ENCODE peak calls at places on chromosomes 16 and 17, in seven cellular contexts. One of them, this sample, is unnamed.

GRCh38 chr17:80465316-80465974 is 11.0 kb downstream of the NPTX1 start:
- DNase-seq in testis: no peak
- DNase-seq in AG04450: no peak
- DNase-seq in globus pallidus: no peak
- DNase-seq in kidney glomerular epithelial cell: no peak
- DNase-seq in fibroblast of mammary gland: no peak
- DNase-seq in AG09309: no peak
- DNase-seq in this sample: no peak

GRCh38 chr17:66540131-66540781 is 237.8 kb downstream of the PRKCA start:
- DNase-seq in kidney glomerular epithelial cell: peak; percentile 50
- DNase-seq in AG09309: no peak
- DNase-seq in globus pallidus: peak; percentile 99
- DNase-seq in fibroblast of mammary gland: peak; percentile 95
- DNase-seq in AG04450: peak; percentile 62
- DNase-seq in testis: peak; percentile 45
- DNase-seq in this sample: no peak

GRCh38 chr17:43599835-43600234 is 53.7 kb upstream of the ETV4 start:
- DNase-seq in globus pallidus: no peak
- DNase-seq in kidney glomerular epithelial cell: peak; percentile 40
- DNase-seq in fibroblast of mammary gland: peak; percentile 91
- DNase-seq in testis: no peak
- DNase-seq in AG04450: peak; percentile 54
- DNase-seq in AG09309: peak; percentile 70
- DNase-seq in this sample: no peak

GRCh38 chr16:74999208-74999682 is 421 bp downstream of the ZNRF1 start:
- DNase-seq in globus pallidus: peak; percentile 40
- DNase-seq in fibroblast of mammary gland: no peak
- DNase-seq in AG04450: no peak
- DNase-seq in kidney glomerular epithelial cell: no peak
- DNase-seq in testis: peak; percentile 26
- DNase-seq in AG09309: no peak
- DNase-seq in this sample: peak; percentile 10

GRCh38 chr16:54283735-54284318 is 2.8 kb downstream of the IRX3 start:
- DNase-seq in testis: no peak
- DNase-seq in AG09309: no peak
- DNase-seq in fibroblast of mammary gland: no peak
- DNase-seq in AG04450: no peak
- DNase-seq in kidney glomerular epithelial cell: no peak
- DNase-seq in globus pallidus: no peak
- DNase-seq in this sample: no peak

GRCh38 chr16:55711959-55712876 is 56.4 kb downstream of the SLC6A2 start:
- DNase-seq in AG09309: peak; percentile 3
- DNase-seq in globus pallidus: peak; percentile 41
- DNase-seq in AG04450: peak; percentile 7
- DNase-seq in fibroblast of mammary gland: peak; percentile 55
- DNase-seq in testis: peak; percentile 85
- DNase-seq in kidney glomerular epithelial cell: peak; percentile 65
- DNase-seq in this sample: peak; percentile 59

GRCh38 chr17:45574376-45574775 is 83.9 kb upstream of the PLEKHM1 start:
- DNase-seq in fibroblast of mammary gland: peak; percentile 61
- DNase-seq in AG04450: peak; percentile 56
- DNase-seq in globus pallidus: no peak
- DNase-seq in kidney glomerular epithelial cell: no peak
- DNase-seq in testis: no peak
- DNase-seq in AG09309: peak; percentile 49
- DNase-seq in this sample: no peak

GRCh38 chr16:82563401-82563800 is 63.4 kb upstream of the CDH13 start:
- DNase-seq in AG09309: no peak
- DNase-seq in AG04450: no peak
- DNase-seq in kidney glomerular epithelial cell: no peak
- DNase-seq in fibroblast of mammary gland: no peak
- DNase-seq in testis: no peak
- DNase-seq in globus pallidus: no peak
- DNase-seq in this sample: no peak

GRCh38 chr17:76912585-76912984 is 44.4 kb downstream of the MGAT5B start:
- DNase-seq in kidney glomerular epithelial cell: no peak
- DNase-seq in testis: no peak
- DNase-seq in AG09309: no peak
- DNase-seq in AG04450: no peak
- DNase-seq in fibroblast of mammary gland: no peak
- DNase-seq in globus pallidus: no peak
- DNase-seq in this sample: no peak

GRCh38 chr17:2337152-2337810 is at the start of gene SGSM2:
- DNase-seq in fibroblast of mammary gland: peak; percentile 15
- DNase-seq in AG09309: no peak
- DNase-seq in testis: peak; percentile 55
- DNase-seq in globus pallidus: peak; percentile 49
- DNase-seq in AG04450: no peak
- DNase-seq in kidney glomerular epithelial cell: no peak
- DNase-seq in this sample: peak; percentile 55

GRCh38 chr16:75260856-75261589 is 9.6 kb upstream of the BCAR1 start:
- DNase-seq in testis: no peak
- DNase-seq in globus pallidus: no peak
- DNase-seq in kidney glomerular epithelial cell: no peak
- DNase-seq in fibroblast of mammary gland: no peak
- DNase-seq in AG09309: no peak
- DNase-seq in AG04450: no peak
- DNase-seq in this sample: no peak

GRCh38 chr16:739560-740458 is 988 bp downstream of the CIAO3 start:
- DNase-seq in AG04450: no peak
- DNase-seq in testis: no peak
- DNase-seq in kidney glomerular epithelial cell: no peak
- DNase-seq in AG09309: no peak
- DNase-seq in globus pallidus: no peak
- DNase-seq in fibroblast of mammary gland: no peak
- DNase-seq in this sample: no peak

GRCh38 chr17:40605301-40605700 is 40.0 kb upstream of the CCR7 start:
- DNase-seq in globus pallidus: no peak
- DNase-seq in AG09309: no peak
- DNase-seq in fibroblast of mammary gland: no peak
- DNase-seq in kidney glomerular epithelial cell: no peak
- DNase-seq in testis: no peak
- DNase-seq in AG04450: no peak
- DNase-seq in this sample: no peak

GRCh38 chr17:74873874-74874614 is 1.2 kb upstream of the FDXR start:
- DNase-seq in AG09309: no peak
- DNase-seq in fibroblast of mammary gland: no peak
- DNase-seq in kidney glomerular epithelial cell: peak; percentile 5
- DNase-seq in testis: no peak
- DNase-seq in AG04450: no peak
- DNase-seq in globus pallidus: no peak
- DNase-seq in this sample: no peak

GRCh38 chr16:88384222-88385111 is 1.7 kb downstream of the ZNF469 start:
- DNase-seq in AG09309: no peak
- DNase-seq in globus pallidus: no peak
- DNase-seq in fibroblast of mammary gland: no peak
- DNase-seq in testis: no peak
- DNase-seq in AG04450: no peak
- DNase-seq in kidney glomerular epithelial cell: no peak
- DNase-seq in this sample: no peak

GRCh38 chr16:84294196-84295142 is at the start of gene WFDC1:
- DNase-seq in testis: no peak
- DNase-seq in globus pallidus: peak; percentile 29
- DNase-seq in AG04450: no peak
- DNase-seq in AG09309: no peak
- DNase-seq in fibroblast of mammary gland: no peak
- DNase-seq in kidney glomerular epithelial cell: no peak
- DNase-seq in this sample: no peak

GRCh38 chr16:48535831-48536599 is 74.0 kb downstream of the N4BP1 start:
- DNase-seq in AG04450: no peak
- DNase-seq in globus pallidus: no peak
- DNase-seq in AG09309: no peak
- DNase-seq in testis: peak; percentile 56
- DNase-seq in kidney glomerular epithelial cell: no peak
- DNase-seq in fibroblast of mammary gland: peak; percentile 59
- DNase-seq in this sample: peak; percentile 82

GRCh38 chr16:65413861-65414260 is 292.0 kb upstream of the CDH11 start:
- DNase-seq in fibroblast of mammary gland: peak; percentile 16
- DNase-seq in AG09309: no peak
- DNase-seq in globus pallidus: no peak
- DNase-seq in kidney glomerular epithelial cell: no peak
- DNase-seq in AG04450: no peak
- DNase-seq in testis: no peak
- DNase-seq in this sample: no peak

GRCh38 chr17:50218771-50219315 is 17.4 kb upstream of the COL1A1 start:
- DNase-seq in AG04450: peak; percentile 89
- DNase-seq in AG09309: peak; percentile 92
- DNase-seq in fibroblast of mammary gland: peak; percentile 96
- DNase-seq in kidney glomerular epithelial cell: peak; percentile 90
- DNase-seq in globus pallidus: no peak
- DNase-seq in testis: no peak
- DNase-seq in this sample: no peak

GRCh38 chr17:8436169-8436932 is 667 bp downstream of the NDEL1 start:
- DNase-seq in globus pallidus: no peak
- DNase-seq in AG09309: peak; percentile 35
- DNase-seq in fibroblast of mammary gland: peak; percentile 61
- DNase-seq in kidney glomerular epithelial cell: peak; percentile 35
- DNase-seq in testis: peak; percentile 67
- DNase-seq in AG04450: no peak
- DNase-seq in this sample: peak; percentile 41

GRCh38 chr16:27430923-27431484 is 29.0 kb downstream of the IL21R start:
- DNase-seq in fibroblast of mammary gland: peak; percentile 47
- DNase-seq in globus pallidus: no peak
- DNase-seq in testis: no peak
- DNase-seq in kidney glomerular epithelial cell: no peak
- DNase-seq in AG09309: no peak
- DNase-seq in AG04450: no peak
- DNase-seq in this sample: no peak

GRCh38 chr17:4329838-4330237 is 36.6 kb downstream of the UBE2G1 start:
- DNase-seq in testis: no peak
- DNase-seq in fibroblast of mammary gland: peak; percentile 99
- DNase-seq in AG04450: peak; percentile 83
- DNase-seq in AG09309: peak; percentile 86
- DNase-seq in globus pallidus: no peak
- DNase-seq in kidney glomerular epithelial cell: peak; percentile 57
- DNase-seq in this sample: no peak

GRCh38 chr16:27314161-27314723 is 468 bp downstream of the IL4R start:
- DNase-seq in AG04450: peak; percentile 84
- DNase-seq in AG09309: peak; percentile 81
- DNase-seq in globus pallidus: no peak
- DNase-seq in testis: peak; percentile 78
- DNase-seq in kidney glomerular epithelial cell: peak; percentile 81
- DNase-seq in fibroblast of mammary gland: peak; percentile 98
- DNase-seq in this sample: no peak

GRCh38 chr16:62298567-62298966 is 262.3 kb upstream of the CDH8 start:
- DNase-seq in AG04450: no peak
- DNase-seq in kidney glomerular epithelial cell: no peak
- DNase-seq in fibroblast of mammary gland: no peak
- DNase-seq in testis: no peak
- DNase-seq in globus pallidus: no peak
- DNase-seq in AG09309: no peak
- DNase-seq in this sample: no peak

GRCh38 chr17:20121359-20122235 is 112.4 kb downstream of the SPECC1 start:
- DNase-seq in fibroblast of mammary gland: peak; percentile 66
- DNase-seq in globus pallidus: peak; percentile 92
- DNase-seq in AG09309: no peak
- DNase-seq in AG04450: peak; percentile 33
- DNase-seq in testis: peak; percentile 84
- DNase-seq in kidney glomerular epithelial cell: peak; percentile 27
- DNase-seq in this sample: peak; percentile 47

GRCh38 chr16:23556881-23557778 is at the start of the genes EARS2 and UBFD1:
- DNase-seq in AG09309: peak; percentile 92
- DNase-seq in fibroblast of mammary gland: peak; percentile 97
- DNase-seq in testis: peak; percentile 99
- DNase-seq in kidney glomerular epithelial cell: peak; percentile 95
- DNase-seq in AG04450: peak; percentile 97
- DNase-seq in globus pallidus: peak; percentile 98
- DNase-seq in this sample: peak; percentile 97

GRCh38 chr16:85379041-85380001 is 233.8 kb upstream of the GSE1 start:
- DNase-seq in AG09309: no peak
- DNase-seq in globus pallidus: no peak
- DNase-seq in kidney glomerular epithelial cell: no peak
- DNase-seq in testis: no peak
- DNase-seq in fibroblast of mammary gland: no peak
- DNase-seq in AG04450: no peak
- DNase-seq in this sample: no peak

GRCh38 chr16:57128787-57129389 is 36.5 kb downstream of the CPNE2 start:
- DNase-seq in fibroblast of mammary gland: no peak
- DNase-seq in globus pallidus: no peak
- DNase-seq in AG09309: no peak
- DNase-seq in AG04450: no peak
- DNase-seq in testis: no peak
- DNase-seq in kidney glomerular epithelial cell: no peak
- DNase-seq in this sample: no peak

GRCh38 chr16:75733305-75734141 is 7.2 kb upstream of the CPHXL start:
- DNase-seq in AG09309: peak; percentile 21
- DNase-seq in fibroblast of mammary gland: peak; percentile 92
- DNase-seq in testis: peak; percentile 30
- DNase-seq in AG04450: peak; percentile 85
- DNase-seq in kidney glomerular epithelial cell: peak; percentile 79
- DNase-seq in globus pallidus: peak; percentile 15
- DNase-seq in this sample: peak; percentile 35

GRCh38 chr17:62134397-62134796 is 69.3 kb upstream of the MED13 start:
- DNase-seq in globus pallidus: no peak
- DNase-seq in kidney glomerular epithelial cell: peak; percentile 18
- DNase-seq in testis: no peak
- DNase-seq in AG04450: no peak
- DNase-seq in fibroblast of mammary gland: no peak
- DNase-seq in AG09309: no peak
- DNase-seq in this sample: no peak

GRCh38 chr17:35022536-35023063 is 40.9 kb downstream of the RFFL start:
- DNase-seq in AG04450: peak; percentile 65
- DNase-seq in AG09309: peak; percentile 67
- DNase-seq in globus pallidus: peak; percentile 97
- DNase-seq in testis: peak; percentile 23
- DNase-seq in fibroblast of mammary gland: peak; percentile 81
- DNase-seq in kidney glomerular epithelial cell: peak; percentile 100
- DNase-seq in this sample: peak; percentile 83